ENCODE peak calls at places on chromosomes 6 and 20, in five cellular contexts. V is left ventricle myocardium inferior; A is cardiac muscle cell; O is stimulated activated CD4-positive, alpha-beta T cell treated with anti-CD3 and anti-CD28 coated beads, Interleukin-4, amount 100 ng/mL, for 1 hour; W is NCI-H69. K is an unnamed sample.

GRCh38 chr6:22582806-22583205 is 13.4 kb downstream of the HDGFL1 start:
- DNase-seq in V (no peak), A (peak), O (no peak), W (no peak), K (no peak)

GRCh38 chr20:31573555-31574295 is 31.4 kb upstream of the ID1 start:
- DNase-seq in V (no peak), A (no peak), O (no peak), W (peak), K (peak)

GRCh38 chr6:11363881-11364576 is 131.6 kb upstream of the NEDD9 start:
- DNase-seq in V (no peak), A (no peak), O (peak), W (no peak), K (no peak)

GRCh38 chr6:169320013-169320412 is 66.4 kb upstream of the THBS2 start:
- DNase-seq in V (no peak), A (no peak), O (no peak), W (no peak), K (no peak)

GRCh38 chr6:139402935-139403386 is 28.5 kb upstream of the CITED2 start:
- DNase-seq in V (no peak), A (peak), O (no peak), W (no peak), K (no peak)

GRCh38 chr6:124907596-124907995 is 54.6 kb upstream of the RNF217 start:
- DNase-seq in V (no peak), A (no peak), O (no peak), W (no peak), K (no peak)

GRCh38 chr6:148105695-148106094 is 236.9 kb upstream of the SASH1 start:
- DNase-seq in V (no peak), A (no peak), O (no peak), W (no peak), K (no peak)

GRCh38 chr6:107330190-107330589 is 129.2 kb downstream of the PDSS2 start:
- DNase-seq in V (no peak), A (no peak), O (peak), W (no peak), K (no peak)